ENCODE peak calls at places on chromosomes 3 and 15, in six cellular contexts. One of them, this sample, is unnamed.

GRCh38 chr3:86087160-86087871 is 903.6 kb downstream of the VGLL3 start:
- DNase-seq in EH: no peak
- DNase-seq in activated T-helper 1 cell treated with Interleukin-2 at 50 U/mL for 16 hours: no peak
- DNase-seq in AML-193: no peak
- DNase-seq in amniotic stem cell: no peak
- DNase-seq in NCI-H774: no peak
- DNase-seq in this sample: no peak

GRCh38 chr3:54356299-54357037 is 234.1 kb downstream of the CACNA2D3 start:
- DNase-seq in amniotic stem cell: no peak
- DNase-seq in activated T-helper 1 cell treated with Interleukin-2 at 50 U/mL for 16 hours: no peak
- DNase-seq in NCI-H774: no peak
- DNase-seq in AML-193: no peak
- DNase-seq in EH: peak; percentile 1
- DNase-seq in this sample: no peak

GRCh38 chr15:62453356-62453755 is 288.3 kb upstream of the C2CD4B start:
- DNase-seq in EH: peak; percentile 40
- DNase-seq in NCI-H774: no peak
- DNase-seq in AML-193: no peak
- DNase-seq in activated T-helper 1 cell treated with Interleukin-2 at 50 U/mL for 16 hours: no peak
- DNase-seq in amniotic stem cell: no peak
- DNase-seq in this sample: peak; percentile 36

GRCh38 chr15:87661481-87661880 is 595.1 kb downstream of the NTRK3 start:
- DNase-seq in amniotic stem cell: no peak
- DNase-seq in activated T-helper 1 cell treated with Interleukin-2 at 50 U/mL for 16 hours: no peak
- DNase-seq in EH: no peak
- DNase-seq in AML-193: no peak
- DNase-seq in NCI-H774: no peak
- DNase-seq in this sample: no peak

GRCh38 chr3:122245513-122246174 is 62.2 kb downstream of the CASR start:
- DNase-seq in NCI-H774: no peak
- DNase-seq in activated T-helper 1 cell treated with Interleukin-2 at 50 U/mL for 16 hours: no peak
- DNase-seq in AML-193: peak; percentile 84
- DNase-seq in amniotic stem cell: no peak
- DNase-seq in EH: peak; percentile 49
- DNase-seq in this sample: no peak

GRCh38 chr15:88912500-88912921 is 668 bp downstream of the MFGE8 start:
- DNase-seq in EH: peak; percentile 49
- DNase-seq in amniotic stem cell: no peak
- DNase-seq in activated T-helper 1 cell treated with Interleukin-2 at 50 U/mL for 16 hours: no peak
- DNase-seq in NCI-H774: no peak
- DNase-seq in AML-193: no peak
- DNase-seq in this sample: no peak

GRCh38 chr3:142087676-142088075 is 61.7 kb downstream of the TFDP2 start:
- DNase-seq in AML-193: no peak
- DNase-seq in activated T-helper 1 cell treated with Interleukin-2 at 50 U/mL for 16 hours: no peak
- DNase-seq in NCI-H774: no peak
- DNase-seq in amniotic stem cell: peak; percentile 2
- DNase-seq in EH: peak; percentile 92
- DNase-seq in this sample: no peak

GRCh38 chr3:128745742-128746141 is 19.8 kb downstream of the RAB7A start:
- DNase-seq in activated T-helper 1 cell treated with Interleukin-2 at 50 U/mL for 16 hours: no peak
- DNase-seq in EH: no peak
- DNase-seq in AML-193: no peak
- DNase-seq in NCI-H774: no peak
- DNase-seq in amniotic stem cell: no peak
- DNase-seq in this sample: no peak

GRCh38 chr15:68598171-68599152 is 19.7 kb downstream of the CORO2B start:
- DNase-seq in EH: no peak
- DNase-seq in AML-193: no peak
- DNase-seq in NCI-H774: no peak
- DNase-seq in activated T-helper 1 cell treated with Interleukin-2 at 50 U/mL for 16 hours: no peak
- DNase-seq in amniotic stem cell: no peak
- DNase-seq in this sample: no peak

GRCh38 chr15:66780172-66780972 is 78.3 kb downstream of the SMAD6 start:
- DNase-seq in NCI-H774: no peak
- DNase-seq in amniotic stem cell: peak; percentile 16
- DNase-seq in activated T-helper 1 cell treated with Interleukin-2 at 50 U/mL for 16 hours: no peak
- DNase-seq in AML-193: no peak
- DNase-seq in EH: peak; percentile 91
- DNase-seq in this sample: no peak

GRCh38 chr15:58569455-58569854 is 137.7 kb downstream of the LIPC start:
- DNase-seq in EH: no peak
- DNase-seq in NCI-H774: no peak
- DNase-seq in amniotic stem cell: no peak
- DNase-seq in activated T-helper 1 cell treated with Interleukin-2 at 50 U/mL for 16 hours: no peak
- DNase-seq in AML-193: no peak
- DNase-seq in this sample: no peak

GRCh38 chr3:184354121-184354728 is 7.2 kb downstream of the CLCN2 start:
- DNase-seq in amniotic stem cell: no peak
- DNase-seq in EH: peak; percentile 43
- DNase-seq in AML-193: peak; percentile 12
- DNase-seq in activated T-helper 1 cell treated with Interleukin-2 at 50 U/mL for 16 hours: no peak
- DNase-seq in NCI-H774: no peak
- DNase-seq in this sample: no peak

GRCh38 chr15:32106401-32107381 is 76.4 kb downstream of the CHRNA7 start:
- DNase-seq in NCI-H774: no peak
- DNase-seq in amniotic stem cell: no peak
- DNase-seq in AML-193: no peak
- DNase-seq in EH: no peak
- DNase-seq in activated T-helper 1 cell treated with Interleukin-2 at 50 U/mL for 16 hours: no peak
- DNase-seq in this sample: no peak

GRCh38 chr15:61195116-61196002 is 33.7 kb downstream of the RORA start:
- DNase-seq in activated T-helper 1 cell treated with Interleukin-2 at 50 U/mL for 16 hours: no peak
- DNase-seq in NCI-H774: peak; percentile 0
- DNase-seq in EH: peak; percentile 58
- DNase-seq in AML-193: peak; percentile 36
- DNase-seq in amniotic stem cell: peak; percentile 4
- DNase-seq in this sample: no peak

GRCh38 chr3:31802981-31803380 is 178.1 kb downstream of the OSBPL10 start:
- DNase-seq in AML-193: no peak
- DNase-seq in activated T-helper 1 cell treated with Interleukin-2 at 50 U/mL for 16 hours: no peak
- DNase-seq in EH: no peak
- DNase-seq in NCI-H774: no peak
- DNase-seq in amniotic stem cell: no peak
- DNase-seq in this sample: no peak

GRCh38 chr3:52244061-52244628 is 1.4 kb upstream of the PPM1M start:
- DNase-seq in AML-193: peak; percentile 99
- DNase-seq in activated T-helper 1 cell treated with Interleukin-2 at 50 U/mL for 16 hours: no peak
- DNase-seq in amniotic stem cell: peak; percentile 19
- DNase-seq in EH: peak; percentile 86
- DNase-seq in NCI-H774: no peak
- DNase-seq in this sample: no peak

This sample was measured in NCI-H2107.